ENCODE peak calls at places on chromosomes 4 and X, in seven cellular contexts. One of them, this sample, is unnamed.
A peak's percentile ranks its signal among the peaks of the same experiment; 100 is the strongest.

GRCh38 chr4:78818530-78818929 is 42.4 kb downstream of the BMP2K start:
- DNase-seq in Right ventricle myocardium superior: no peak
- DNase-seq in activated CD4-positive, alpha-beta T cell treated with anti-CD3 and anti-CD28 coated beads, Interleukin-2, amount 50 U/mL, for 1 hour: no peak
- DNase-seq in upper lobe of right lung: no peak
- DNase-seq in lung: no peak
- DNase-seq in HEK293T: no peak
- DNase-seq in Daoy: no peak
- DNase-seq in this sample: no peak

GRCh38 chr4:100022792-100023222 is 72.7 kb upstream of the H2AZ1 start:
- DNase-seq in Right ventricle myocardium superior: no peak
- DNase-seq in HEK293T: no peak
- DNase-seq in Daoy: no peak
- DNase-seq in upper lobe of right lung: no peak
- DNase-seq in lung: no peak
- DNase-seq in activated CD4-positive, alpha-beta T cell treated with anti-CD3 and anti-CD28 coated beads, Interleukin-2, amount 50 U/mL, for 1 hour: no peak
- DNase-seq in this sample: no peak

GRCh38 chr4:111400736-111401135 is 744.5 kb upstream of the FAM241A start:
- DNase-seq in Daoy: peak; percentile 8
- DNase-seq in activated CD4-positive, alpha-beta T cell treated with anti-CD3 and anti-CD28 coated beads, Interleukin-2, amount 50 U/mL, for 1 hour: no peak
- DNase-seq in upper lobe of right lung: no peak
- DNase-seq in lung: no peak
- DNase-seq in Right ventricle myocardium superior: no peak
- DNase-seq in HEK293T: no peak
- DNase-seq in this sample: no peak

GRCh38 chrX:68830486-68831404 is 1.9 kb downstream of the EFNB1 start:
- DNase-seq in HEK293T: no peak
- DNase-seq in activated CD4-positive, alpha-beta T cell treated with anti-CD3 and anti-CD28 coated beads, Interleukin-2, amount 50 U/mL, for 1 hour: no peak
- DNase-seq in Daoy: no peak
- DNase-seq in Right ventricle myocardium superior: no peak
- DNase-seq in upper lobe of right lung: no peak
- DNase-seq in lung: peak; percentile 26
- DNase-seq in this sample: no peak

GRCh38 chr4:95835672-95836071 is 4.2 kb upstream of the PDHA2 start:
- DNase-seq in Daoy: no peak
- DNase-seq in Right ventricle myocardium superior: no peak
- DNase-seq in upper lobe of right lung: no peak
- DNase-seq in HEK293T: peak; percentile 33
- DNase-seq in lung: no peak
- DNase-seq in activated CD4-positive, alpha-beta T cell treated with anti-CD3 and anti-CD28 coated beads, Interleukin-2, amount 50 U/mL, for 1 hour: no peak
- DNase-seq in this sample: no peak

GRCh38 chrX:69150294-69150960 is 14.8 kb downstream of the PJA1 start:
- DNase-seq in Right ventricle myocardium superior: no peak
- DNase-seq in HEK293T: no peak
- DNase-seq in activated CD4-positive, alpha-beta T cell treated with anti-CD3 and anti-CD28 coated beads, Interleukin-2, amount 50 U/mL, for 1 hour: no peak
- DNase-seq in lung: no peak
- DNase-seq in Daoy: peak; percentile 33
- DNase-seq in upper lobe of right lung: no peak
- DNase-seq in this sample: no peak

GRCh38 chrX:35726176-35726575 is 72.0 kb upstream of the MAGEB16 start:
- DNase-seq in upper lobe of right lung: no peak
- DNase-seq in HEK293T: no peak
- DNase-seq in Daoy: no peak
- DNase-seq in lung: no peak
- DNase-seq in Right ventricle myocardium superior: no peak
- DNase-seq in activated CD4-positive, alpha-beta T cell treated with anti-CD3 and anti-CD28 coated beads, Interleukin-2, amount 50 U/mL, for 1 hour: no peak
- DNase-seq in this sample: no peak

GRCh38 chr4:27094785-27095184 is 234.1 kb downstream of the STIM2 start:
- DNase-seq in Right ventricle myocardium superior: no peak
- DNase-seq in activated CD4-positive, alpha-beta T cell treated with anti-CD3 and anti-CD28 coated beads, Interleukin-2, amount 50 U/mL, for 1 hour: no peak
- DNase-seq in lung: peak; percentile 51
- DNase-seq in HEK293T: no peak
- DNase-seq in upper lobe of right lung: no peak
- DNase-seq in Daoy: no peak
- DNase-seq in this sample: no peak

GRCh38 chrX:134782796-134783195 is 124.5 kb upstream of the PLAC1 start:
- DNase-seq in upper lobe of right lung: no peak
- DNase-seq in Daoy: no peak
- DNase-seq in HEK293T: peak; percentile 26
- DNase-seq in Right ventricle myocardium superior: no peak
- DNase-seq in activated CD4-positive, alpha-beta T cell treated with anti-CD3 and anti-CD28 coated beads, Interleukin-2, amount 50 U/mL, for 1 hour: no peak
- DNase-seq in lung: no peak
- DNase-seq in this sample: no peak

GRCh38 chr4:85142451-85142850 is 176.0 kb upstream of the WDFY3 start:
- DNase-seq in lung: no peak
- DNase-seq in Daoy: no peak
- DNase-seq in activated CD4-positive, alpha-beta T cell treated with anti-CD3 and anti-CD28 coated beads, Interleukin-2, amount 50 U/mL, for 1 hour: no peak
- DNase-seq in HEK293T: no peak
- DNase-seq in Right ventricle myocardium superior: no peak
- DNase-seq in upper lobe of right lung: no peak
- DNase-seq in this sample: no peak

GRCh38 chr4:176563591-176563990 is 229.1 kb downstream of the VEGFC start:
- DNase-seq in activated CD4-positive, alpha-beta T cell treated with anti-CD3 and anti-CD28 coated beads, Interleukin-2, amount 50 U/mL, for 1 hour: no peak
- DNase-seq in Right ventricle myocardium superior: no peak
- DNase-seq in upper lobe of right lung: no peak
- DNase-seq in Daoy: no peak
- DNase-seq in HEK293T: no peak
- DNase-seq in lung: no peak
- DNase-seq in this sample: no peak

GRCh38 chrX:53188763-53189162 is 36.2 kb downstream of the KDM5C start:
- DNase-seq in HEK293T: no peak
- DNase-seq in Right ventricle myocardium superior: no peak
- DNase-seq in activated CD4-positive, alpha-beta T cell treated with anti-CD3 and anti-CD28 coated beads, Interleukin-2, amount 50 U/mL, for 1 hour: no peak
- DNase-seq in upper lobe of right lung: no peak
- DNase-seq in lung: no peak
- DNase-seq in Daoy: no peak
- DNase-seq in this sample: no peak

GRCh38 chr4:48667148-48667547 is 112.9 kb downstream of the FRYL start:
- DNase-seq in activated CD4-positive, alpha-beta T cell treated with anti-CD3 and anti-CD28 coated beads, Interleukin-2, amount 50 U/mL, for 1 hour: no peak
- DNase-seq in upper lobe of right lung: no peak
- DNase-seq in Right ventricle myocardium superior: no peak
- DNase-seq in Daoy: no peak
- DNase-seq in lung: no peak
- DNase-seq in HEK293T: no peak
- DNase-seq in this sample: no peak

GRCh38 chrX:47373198-47373597 is 2.8 kb downstream of the ZNF157 start:
- DNase-seq in HEK293T: no peak
- DNase-seq in activated CD4-positive, alpha-beta T cell treated with anti-CD3 and anti-CD28 coated beads, Interleukin-2, amount 50 U/mL, for 1 hour: no peak
- DNase-seq in lung: no peak
- DNase-seq in upper lobe of right lung: no peak
- DNase-seq in Right ventricle myocardium superior: no peak
- DNase-seq in Daoy: no peak
- DNase-seq in this sample: no peak

GRCh38 chr4:186096681-186097080 is 7.8 kb upstream of the FAM149A start:
- DNase-seq in Right ventricle myocardium superior: no peak
- DNase-seq in Daoy: no peak
- DNase-seq in upper lobe of right lung: no peak
- DNase-seq in lung: no peak
- DNase-seq in HEK293T: no peak
- DNase-seq in activated CD4-positive, alpha-beta T cell treated with anti-CD3 and anti-CD28 coated beads, Interleukin-2, amount 50 U/mL, for 1 hour: no peak
- DNase-seq in this sample: no peak

GRCh38 chrX:74550295-74550802 is 64.1 kb downstream of the RLIM start:
- DNase-seq in activated CD4-positive, alpha-beta T cell treated with anti-CD3 and anti-CD28 coated beads, Interleukin-2, amount 50 U/mL, for 1 hour: peak; percentile 84
- DNase-seq in upper lobe of right lung: peak; percentile 90
- DNase-seq in lung: peak; percentile 86
- DNase-seq in Daoy: peak; percentile 76
- DNase-seq in HEK293T: peak; percentile 87
- DNase-seq in Right ventricle myocardium superior: peak; percentile 91
- DNase-seq in this sample: peak; percentile 59

GRCh38 chr4:173332963-173333657 is 1.0 kb downstream of the HMGB2 start:
- DNase-seq in Right ventricle myocardium superior: no peak
- DNase-seq in Daoy: no peak
- DNase-seq in upper lobe of right lung: no peak
- DNase-seq in HEK293T: no peak
- DNase-seq in activated CD4-positive, alpha-beta T cell treated with anti-CD3 and anti-CD28 coated beads, Interleukin-2, amount 50 U/mL, for 1 hour: no peak
- DNase-seq in lung: no peak
- DNase-seq in this sample: no peak

GRCh38 chr4:123352240-123352945 is 44.2 kb upstream of the SPRY1 start:
- DNase-seq in HEK293T: no peak
- DNase-seq in Daoy: no peak
- DNase-seq in lung: no peak
- DNase-seq in upper lobe of right lung: no peak
- DNase-seq in activated CD4-positive, alpha-beta T cell treated with anti-CD3 and anti-CD28 coated beads, Interleukin-2, amount 50 U/mL, for 1 hour: no peak
- DNase-seq in Right ventricle myocardium superior: no peak
- DNase-seq in this sample: no peak

This sample was measured in HuH-7.